ENCODE peak calls at places on chromosome 17, in six cellular contexts. P is ovary, C is cardiac muscle cell, W is Caco-2, F is fibroblast of mammary gland, A is OCI-LY7. T is an unnamed sample.

GRCh38 chr17:72117748-72118587 is 2.9 kb upstream of the SOX9 start:
- DNase-seq in P (no peak), W (no peak), C (no peak), F (no peak), A (no peak), T (no peak)

GRCh38 chr17:28053044-28053670 is 10.7 kb downstream of the NLK start:
- DNase-seq in P (no peak), W (no peak), F (no peak), C (no peak), A (no peak), T (no peak)

GRCh38 chr17:10151667-10152496 is 46.5 kb downstream of the GAS7 start:
- DNase-seq in P (no peak), F (no peak), W (no peak), A (no peak), C (peak), T (no peak)

GRCh38 chr17:51029568-51030463 is 90.9 kb downstream of the SPAG9 start:
- DNase-seq in C (peak), P (no peak), A (peak), W (no peak), F (peak), T (no peak)

GRCh38 chr17:1146551-1147265 is 33.1 kb downstream of the ABR start:
- DNase-seq in A (no peak), C (no peak), F (no peak), W (no peak), P (no peak), T (no peak)

GRCh38 chr17:79966681-79967080 is 69.0 kb downstream of the TBC1D16 start:
- DNase-seq in P (no peak), C (peak), F (no peak), W (no peak), A (no peak), T (no peak)

GRCh38 chr17:33499025-33499424 is 205.9 kb upstream of the ASIC2 start:
- DNase-seq in W (no peak), F (no peak), A (no peak), P (no peak), C (no peak), T (no peak)

GRCh38 chr17:78712043-78712442 is 70.0 kb downstream of the CYTH1 start:
- DNase-seq in F (no peak), P (no peak), A (no peak), C (no peak), W (no peak), T (no peak)

GRCh38 chr17:83031321-83031945 is 48.0 kb upstream of the METRNL start:
- DNase-seq in W (no peak), C (no peak), P (no peak), F (no peak), A (no peak), T (no peak)

GRCh38 chr17:63816123-63816522 is 11.1 kb upstream of the PSMC5 start:
- DNase-seq in C (no peak), W (no peak), P (no peak), A (no peak), F (no peak), T (no peak)

GRCh38 chr17:71975331-71975801 is 145.5 kb upstream of the SOX9 start:
- DNase-seq in P (peak), F (peak), W (no peak), A (no peak), C (peak), T (no peak)

GRCh38 chr17:80917716-80918560 is 73.7 kb upstream of the CHMP6 start:
- DNase-seq in C (no peak), A (no peak), W (no peak), F (no peak), P (no peak), T (no peak)

GRCh38 chr17:6651483-6652452 is at the start of the genes C17orf100 and MED31:
- DNase-seq in C (peak), F (peak), W (peak), A (peak), P (peak), T (peak)

GRCh38 chr17:6643460-6644125 is 2.7 kb downstream of the TXNDC17 start:
- DNase-seq in A (no peak), W (no peak), F (peak), C (peak), P (no peak), T (no peak)

GRCh38 chr17:6642592-6642991 is 1.7 kb downstream of the TXNDC17 start:
- DNase-seq in A (no peak), W (no peak), C (no peak), P (no peak), F (peak), T (no peak)

DNA sequence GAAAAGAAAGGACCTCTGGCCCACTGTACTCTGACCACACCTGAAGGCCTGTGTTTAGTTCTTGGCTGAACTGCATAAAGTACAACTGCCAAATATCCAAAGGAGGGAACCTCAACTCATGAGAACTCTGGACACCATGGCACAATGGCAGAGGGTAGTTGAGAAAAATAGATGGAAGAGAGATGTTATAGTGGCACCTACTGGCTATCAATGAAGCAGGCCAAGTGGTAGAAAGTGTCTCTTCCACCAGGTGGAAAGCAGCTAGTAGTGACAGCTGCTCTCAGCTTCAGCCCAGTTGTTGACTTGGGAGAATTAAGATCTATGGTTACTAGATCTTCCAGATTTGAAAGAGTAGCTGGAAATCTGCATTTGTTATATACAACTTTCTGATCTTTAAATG is 3.2 kb downstream of the MED31 start:
- DNase-seq in F (peak), C (no peak), P (no peak), W (no peak), A (peak), T (no peak)
- H3K4me3 ChIP-seq in F (no peak), C (no peak), P (no peak), W (no peak), A (no peak), T (no peak)

DNA sequence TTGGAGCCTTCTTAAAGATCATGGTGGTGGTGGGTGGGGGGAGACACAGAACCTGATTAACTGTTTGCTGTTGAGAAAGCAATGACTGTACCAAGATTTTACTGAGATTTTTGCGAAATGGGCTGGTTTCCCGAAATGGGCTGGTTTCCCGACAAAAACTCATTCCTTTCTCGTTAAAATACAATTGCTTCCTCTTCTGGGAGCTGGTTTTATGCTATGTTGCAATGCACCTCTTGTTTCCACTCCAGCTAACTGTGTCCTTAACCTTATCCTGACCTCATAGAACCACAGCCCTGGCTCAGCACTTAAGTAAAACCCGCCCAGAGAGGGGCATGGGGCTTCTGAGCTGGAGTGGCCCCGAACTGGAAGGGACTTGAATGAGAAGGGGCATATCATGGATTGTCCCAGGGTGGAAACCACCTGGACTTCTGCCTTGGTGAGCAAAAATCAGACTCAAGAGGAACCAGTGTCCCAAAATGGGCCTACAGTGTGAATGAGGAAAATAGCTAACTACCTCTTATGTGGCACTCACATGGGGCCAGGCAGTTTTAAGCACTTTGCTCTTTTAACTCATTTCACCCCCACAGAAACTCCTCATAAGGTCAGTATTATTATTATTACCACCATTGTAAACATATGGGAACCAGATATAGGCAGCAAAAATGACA is 20.8 kb downstream of the FAM20A start:
- DNase-seq in A (no peak), C (peak), F (peak), P (peak), W (no peak), T (no peak)
- H3K4me3 ChIP-seq in A (no peak), C (no peak), F (no peak), P (no peak), W (no peak), T (no peak)

GRCh38 chr17:56350592-56350991 is 197.3 kb downstream of the ANKFN1 start:
- DNase-seq in P (no peak), C (no peak), A (no peak), W (no peak), F (no peak), T (no peak)
- H3K4me3 ChIP-seq in P (no peak), C (no peak), A (no peak), W (no peak), F (no peak), T (no peak)

GRCh38 chr17:77284023-77284617 is 143.4 kb downstream of the SEC14L1 start:
- DNase-seq in F (no peak), C (no peak), W (no peak), A (no peak), P (no peak), T (no peak)

GRCh38 chr17:77281024-77281903 is 140.5 kb downstream of the SEC14L1 start:
- DNase-seq in W (peak), A (peak), P (peak), C (peak), F (no peak), T (peak)

GRCh38 chr17:77281904-77282367 is 141.2 kb downstream of the SEC14L1 start:
- DNase-seq in F (no peak), W (peak), A (peak), P (no peak), C (peak), T (no peak)

GRCh38 chr17:77280304-77280910 is 139.6 kb downstream of the SEC14L1 start:
- DNase-seq in C (peak), P (peak), W (no peak), A (no peak), F (peak), T (no peak)

GRCh38 chr17:77282524-77283515 is 142.1 kb downstream of the SEC14L1 start:
- DNase-seq in A (peak), W (no peak), F (peak), P (no peak), C (peak), T (no peak)
- H3K4me3 ChIP-seq in A (peak), W (peak), F (no peak), P (no peak), C (no peak), T (no peak)